ENCODE peak calls at places on chromosomes 16 and 17, in four cellular contexts. O is stomach, K is pancreas, Z is SJSA1. E is an unnamed sample. For H3K4me1 and H3K36me3, the result is how much of the 10 kb centered on the place peaks cover.

GRCh38 chr17:71189493-71189831 is 931.4 kb upstream of the SOX9 start:
- DNase-seq in O (no peak), K (no peak), Z (no peak), E (no peak)

GRCh38 chr16:694187-694862 is 4.1 kb upstream of the WDR24 start:
- DNase-seq in O (no peak), K (no peak), Z (no peak), E (no peak)

GRCh38 chr17:67168485-67168884 is 76.5 kb downstream of the HELZ start:
- DNase-seq in O (no peak), K (no peak), Z (no peak), E (no peak)

GRCh38 chr16:85781685-85782370 is 17.5 kb downstream of the EMC8 start:
- DNase-seq in O (peak), K (peak), Z (no peak), E (no peak)

GRCh38 chr17:68491381-68491849 is 20.8 kb upstream of the PRKAR1A start:
- DNase-seq in O (no peak), K (peak), Z (no peak), E (no peak)

GRCh38 chr16:58236831-58237230 is 38.9 kb upstream of the CSNK2A2 start:
- DNase-seq in O (no peak), K (no peak), Z (no peak), E (no peak)

GRCh38 chr17:31294839-31295488 is 2.1 kb downstream of the OMG start:
- DNase-seq in O (no peak), K (no peak), Z (no peak), E (no peak)

GRCh38 chr16:3536851-3537250 is 36.0 kb downstream of the CLUAP1 start:
- DNase-seq in O (no peak), K (no peak), Z (no peak), E (no peak)

GRCh38 chr17:9292563-9292941 is 271.2 kb downstream of the NTN1 start:
- DNase-seq in O (no peak), K (no peak), Z (no peak), E (no peak)

GRCh38 chr17:61075988-61076387 is 323.7 kb upstream of the TBX2 start:
- DNase-seq in O (no peak), K (no peak), Z (no peak), E (no peak)

GRCh38 chr17:48997827-48998556 is 807 bp downstream of the IGF2BP1 start:
- DNase-seq in O (no peak), K (no peak), Z (peak), E (no peak)

GRCh38 chr16:85168732-85169256 is 56.5 kb upstream of the CIBAR2 start:
- DNase-seq in O (no peak), K (peak), Z (peak), E (no peak)

DNA sequence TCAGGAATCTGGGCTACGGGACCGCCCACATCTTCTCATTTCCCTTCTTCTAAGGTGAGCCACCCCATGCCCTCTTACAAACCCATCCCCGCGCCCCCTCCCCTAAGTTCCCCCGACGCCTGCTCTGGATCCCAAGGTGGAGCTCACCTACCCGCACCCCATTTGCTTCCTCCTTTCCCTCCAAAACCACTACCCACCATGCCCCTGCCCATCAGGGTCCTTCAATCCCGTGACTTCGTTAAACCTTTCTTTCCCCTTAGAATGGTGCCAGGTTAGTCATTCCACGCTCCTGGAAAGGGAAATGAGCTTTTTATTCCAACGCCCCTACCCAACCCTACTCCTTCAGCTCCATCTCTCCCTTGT is 338 bp upstream of the MTMR4 start:
- DNase-seq in O (no peak), K (no peak), Z (no peak), E (no peak)
- H3K4me1 ChIP-seq in O (half or more), K (under half), Z (under half), E (under half)

DNA sequence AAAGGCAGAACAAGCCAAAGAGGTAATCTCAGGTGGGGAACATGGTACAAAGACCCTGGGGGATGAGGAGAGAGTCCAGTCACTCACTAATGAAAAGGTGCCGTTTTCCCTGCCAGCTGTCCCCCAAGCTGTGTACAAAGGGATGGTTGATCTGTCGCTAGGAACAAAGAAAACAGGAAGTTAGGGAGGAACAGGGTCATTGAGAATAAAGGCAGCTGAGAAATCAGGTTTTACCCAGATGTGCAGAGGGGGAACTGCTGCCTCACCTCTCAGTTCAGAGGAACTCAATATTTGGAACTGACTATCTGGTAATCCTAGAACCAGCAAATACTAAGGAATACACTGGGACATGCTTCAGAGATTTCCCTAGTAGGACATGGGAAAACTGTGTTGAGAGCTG is 1.5 kb downstream of the RSKR start:
- DNase-seq in O (no peak), K (no peak), Z (no peak), E (no peak)
- H3K36me3 ChIP-seq in O (half or more), K (under half), Z (half or more), E (under half)

GRCh38 chr16:78321611-78322010 is 222.2 kb downstream of the WWOX start:
- DNase-seq in O (no peak), K (no peak), Z (no peak), E (no peak)
- H3K4me3 ChIP-seq in O (no peak), K (no peak), Z (no peak), E (no peak)

DNA sequence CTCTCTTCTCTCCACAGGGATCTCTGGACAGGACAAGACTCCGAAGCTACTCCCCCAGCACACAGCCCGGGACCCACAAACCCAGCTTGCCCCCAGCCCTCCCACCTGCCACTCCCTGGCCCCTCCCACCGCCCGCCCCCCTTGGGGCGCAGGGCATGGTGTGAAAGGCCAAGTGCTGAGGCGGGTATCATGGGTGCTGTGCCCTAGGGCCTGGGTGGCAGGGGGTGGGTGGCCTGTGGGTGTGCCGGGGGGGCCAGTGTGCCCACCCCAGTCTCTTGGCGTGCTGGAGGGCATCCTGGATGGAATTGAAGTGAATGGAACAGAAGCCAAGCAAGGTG is 11.4 kb downstream of the THRA start:
- DNase-seq in O (no peak), K (peak), Z (no peak), E (no peak)
- H3K4me1 ChIP-seq in O (half or more), K (half or more), Z (under half), E (half or more)